ENCODE peak calls at places on chromosomes 7 and 10, in four cellular contexts. One of them, this sample, is unnamed.

GRCh38 chr7:130063036-130063435 is 7.3 kb upstream of the KLHDC10 start:
- DNase-seq in neuronal stem cell: peak
- DNase-seq in IMR-90: peak
- DNase-seq in mesendoderm: peak
- DNase-seq in this sample: peak

GRCh38 chr7:936131-937054 is 18.1 kb downstream of the ADAP1 start:
- DNase-seq in mesendoderm: peak
- DNase-seq in IMR-90: peak
- DNase-seq in neuronal stem cell: no peak
- DNase-seq in this sample: no peak

GRCh38 chr7:27606270-27607209 is 56.1 kb downstream of the HIBADH start:
- DNase-seq in neuronal stem cell: no peak
- DNase-seq in IMR-90: peak
- DNase-seq in mesendoderm: peak
- DNase-seq in this sample: no peak

GRCh38 chr10:310976-311639 is 175.9 kb downstream of the ZMYND11 start:
- DNase-seq in mesendoderm: no peak
- DNase-seq in neuronal stem cell: no peak
- DNase-seq in IMR-90: peak
- DNase-seq in this sample: no peak

GRCh38 chr10:70191906-70192305 is 21.6 kb upstream of the SAR1A start:
- DNase-seq in mesendoderm: no peak
- DNase-seq in IMR-90: peak
- DNase-seq in neuronal stem cell: no peak
- DNase-seq in this sample: no peak

GRCh38 chr10:6999232-6999925 is 411.5 kb downstream of the SFMBT2 start:
- DNase-seq in mesendoderm: no peak
- DNase-seq in neuronal stem cell: no peak
- DNase-seq in IMR-90: no peak
- DNase-seq in this sample: no peak

GRCh38 chr7:151310578-151310977 is 31.0 kb upstream of the NUB1 start:
- DNase-seq in neuronal stem cell: no peak
- DNase-seq in IMR-90: peak
- DNase-seq in mesendoderm: no peak
- DNase-seq in this sample: no peak

GRCh38 chr7:44277391-44277790 is 48.0 kb downstream of the CAMK2B start:
- DNase-seq in mesendoderm: no peak
- DNase-seq in IMR-90: no peak
- DNase-seq in neuronal stem cell: no peak
- DNase-seq in this sample: no peak

GRCh38 chr7:27419581-27420177 is 177.1 kb downstream of the EVX1 start:
- DNase-seq in neuronal stem cell: no peak
- DNase-seq in IMR-90: peak
- DNase-seq in mesendoderm: no peak
- DNase-seq in this sample: no peak

GRCh38 chr7:44103941-44104879 is at the start of gene AEBP1:
- DNase-seq in neuronal stem cell: peak
- DNase-seq in mesendoderm: peak
- DNase-seq in IMR-90: no peak
- DNase-seq in this sample: peak

GRCh38 chr10:120513307-120513706 is 56.3 kb downstream of the PLPP4 start:
- DNase-seq in neuronal stem cell: no peak
- DNase-seq in mesendoderm: no peak
- DNase-seq in IMR-90: no peak
- DNase-seq in this sample: no peak

GRCh38 chr10:80204801-80205477 is 398 bp downstream of the ANXA11 start:
- DNase-seq in IMR-90: peak
- DNase-seq in neuronal stem cell: no peak
- DNase-seq in mesendoderm: peak
- DNase-seq in this sample: no peak

GRCh38 chr10:4834896-4835405 is 8.9 kb downstream of the AKR1E2 start:
- DNase-seq in IMR-90: no peak
- DNase-seq in neuronal stem cell: no peak
- DNase-seq in mesendoderm: no peak
- DNase-seq in this sample: no peak

GRCh38 chr7:29588900-29589696 is 25.5 kb downstream of the PRR15 start:
- DNase-seq in IMR-90: peak
- DNase-seq in mesendoderm: peak
- DNase-seq in neuronal stem cell: no peak
- DNase-seq in this sample: peak

GRCh38 chr10:106513328-106513727 is 651.2 kb downstream of the SORCS1 start:
- DNase-seq in neuronal stem cell: no peak
- DNase-seq in mesendoderm: peak
- DNase-seq in IMR-90: peak
- DNase-seq in this sample: no peak

GRCh38 chr10:127890935-127891334 is 1.8 kb downstream of the CLRN3 start:
- DNase-seq in neuronal stem cell: no peak
- DNase-seq in mesendoderm: no peak
- DNase-seq in IMR-90: no peak
- DNase-seq in this sample: no peak

GRCh38 chr7:151518105-151518780 is 1.5 kb downstream of the RHEB start:
- DNase-seq in IMR-90: peak
- DNase-seq in mesendoderm: peak
- DNase-seq in neuronal stem cell: no peak
- DNase-seq in this sample: no peak

GRCh38 chr10:113059001-113059780 is 109.1 kb downstream of the TCF7L2 start:
- DNase-seq in neuronal stem cell: no peak
- DNase-seq in IMR-90: peak
- DNase-seq in mesendoderm: peak
- DNase-seq in this sample: peak

GRCh38 chr10:117370205-117370604 is 5.0 kb downstream of the PDZD8 start:
- DNase-seq in neuronal stem cell: no peak
- DNase-seq in IMR-90: peak
- DNase-seq in mesendoderm: no peak
- DNase-seq in this sample: no peak

GRCh38 chr10:123804716-123805115 is 86.9 kb downstream of the CPXM2 start:
- DNase-seq in IMR-90: no peak
- DNase-seq in neuronal stem cell: no peak
- DNase-seq in mesendoderm: no peak
- DNase-seq in this sample: no peak

GRCh38 chr10:79248341-79248931 is 98.8 kb upstream of the PPIF start:
- DNase-seq in neuronal stem cell: no peak
- DNase-seq in mesendoderm: no peak
- DNase-seq in IMR-90: no peak
- DNase-seq in this sample: no peak

GRCh38 chr7:106679153-106679931 is 18.4 kb upstream of the CCDC71L start:
- DNase-seq in neuronal stem cell: no peak
- DNase-seq in IMR-90: peak
- DNase-seq in mesendoderm: peak
- DNase-seq in this sample: no peak

GRCh38 chr10:132054564-132054963 is 11.2 kb upstream of the JAKMIP3 start:
- DNase-seq in IMR-90: no peak
- DNase-seq in neuronal stem cell: no peak
- DNase-seq in mesendoderm: peak
- DNase-seq in this sample: peak

GRCh38 chr10:32204606-32205005 is 142.4 kb downstream of the EPC1 start:
- DNase-seq in mesendoderm: no peak
- DNase-seq in IMR-90: no peak
- DNase-seq in neuronal stem cell: no peak
- DNase-seq in this sample: no peak

GRCh38 chr10:115278294-115278693 is 185.1 kb downstream of the ATRNL1 start:
- DNase-seq in mesendoderm: no peak
- DNase-seq in IMR-90: no peak
- DNase-seq in neuronal stem cell: no peak
- DNase-seq in this sample: no peak

GRCh38 chr7:36232971-36233550 is 80.0 kb downstream of the EEPD1 start:
- DNase-seq in IMR-90: peak
- DNase-seq in mesendoderm: no peak
- DNase-seq in neuronal stem cell: no peak
- DNase-seq in this sample: no peak

GRCh38 chr7:121909721-121910359 is 36.9 kb downstream of the PTPRZ1 start:
- DNase-seq in IMR-90: no peak
- DNase-seq in mesendoderm: no peak
- DNase-seq in neuronal stem cell: no peak
- DNase-seq in this sample: no peak

GRCh38 chr10:93086289-93086688 is 12.6 kb downstream of the CYP26A1 start:
- DNase-seq in IMR-90: no peak
- DNase-seq in mesendoderm: no peak
- DNase-seq in neuronal stem cell: no peak
- DNase-seq in this sample: peak

GRCh38 chr10:12993595-12993994 is 7.9 kb downstream of the CCDC3 start:
- DNase-seq in mesendoderm: no peak
- DNase-seq in neuronal stem cell: no peak
- DNase-seq in IMR-90: no peak
- DNase-seq in this sample: no peak

GRCh38 chr7:51226042-51226755 is 90.4 kb downstream of the COBL start:
- DNase-seq in mesendoderm: no peak
- DNase-seq in IMR-90: no peak
- DNase-seq in neuronal stem cell: no peak
- DNase-seq in this sample: no peak

GRCh38 chr7:101402081-101402779 is 39.6 kb downstream of the COL26A1 start:
- DNase-seq in neuronal stem cell: peak
- DNase-seq in IMR-90: peak
- DNase-seq in mesendoderm: peak
- DNase-seq in this sample: peak

GRCh38 chr10:95531041-95531809 is 29.9 kb downstream of the SORBS1 start:
- DNase-seq in IMR-90: no peak
- DNase-seq in neuronal stem cell: no peak
- DNase-seq in mesendoderm: no peak
- DNase-seq in this sample: no peak
- H3K18ac ChIP-seq in IMR-90: no peak
- H3K18ac ChIP-seq in neuronal stem cell: no peak
- H3K18ac ChIP-seq in mesendoderm: peak
- H3K18ac ChIP-seq in this sample: no peak

DNA sequence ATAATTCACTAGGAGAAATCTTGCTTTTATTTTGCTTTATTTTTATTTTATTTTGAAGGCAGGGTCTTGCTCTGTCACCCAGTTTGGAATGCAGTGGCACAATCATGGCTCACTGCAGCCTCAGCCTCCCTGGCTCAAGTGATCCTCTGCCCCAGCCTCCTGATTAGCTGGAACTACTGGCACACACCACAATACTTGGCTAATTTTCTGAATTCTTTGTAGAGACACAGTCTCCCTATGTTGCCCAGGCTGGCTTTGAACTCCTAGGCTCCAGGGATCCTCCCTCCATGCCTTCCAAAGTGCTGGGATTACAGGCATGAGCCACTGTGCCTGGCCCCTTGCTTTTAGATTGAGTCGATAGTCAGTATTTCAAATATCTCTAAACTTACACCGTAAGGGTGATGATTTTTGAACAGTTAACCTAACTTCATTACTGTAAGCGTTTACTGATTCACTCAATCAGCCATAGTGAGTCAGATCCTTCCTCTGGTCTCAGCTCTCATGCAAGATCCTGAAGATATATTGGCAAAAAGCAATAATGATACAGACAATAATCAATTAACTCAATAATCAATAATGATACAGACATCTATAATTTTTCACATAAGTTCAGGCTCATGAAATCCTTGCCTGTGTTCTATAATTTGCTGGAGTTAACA is 239.5 kb downstream of the KIAA1217 start:
- DNase-seq in neuronal stem cell: no peak
- DNase-seq in mesendoderm: no peak
- DNase-seq in IMR-90: peak
- DNase-seq in this sample: no peak
- H3K9ac ChIP-seq in neuronal stem cell: no peak
- H3K9ac ChIP-seq in mesendoderm: no peak
- H3K9ac ChIP-seq in IMR-90: peak
- H3K9ac ChIP-seq in this sample: no peak

GRCh38 chr7:137080516-137081203 is 212.2 kb downstream of the CHRM2 start:
- DNase-seq in mesendoderm: no peak
- DNase-seq in IMR-90: peak
- DNase-seq in neuronal stem cell: no peak
- DNase-seq in this sample: no peak
- H3K18ac ChIP-seq in mesendoderm: no peak
- H3K18ac ChIP-seq in IMR-90: peak
- H3K18ac ChIP-seq in neuronal stem cell: no peak
- H3K18ac ChIP-seq in this sample: no peak

DNA sequence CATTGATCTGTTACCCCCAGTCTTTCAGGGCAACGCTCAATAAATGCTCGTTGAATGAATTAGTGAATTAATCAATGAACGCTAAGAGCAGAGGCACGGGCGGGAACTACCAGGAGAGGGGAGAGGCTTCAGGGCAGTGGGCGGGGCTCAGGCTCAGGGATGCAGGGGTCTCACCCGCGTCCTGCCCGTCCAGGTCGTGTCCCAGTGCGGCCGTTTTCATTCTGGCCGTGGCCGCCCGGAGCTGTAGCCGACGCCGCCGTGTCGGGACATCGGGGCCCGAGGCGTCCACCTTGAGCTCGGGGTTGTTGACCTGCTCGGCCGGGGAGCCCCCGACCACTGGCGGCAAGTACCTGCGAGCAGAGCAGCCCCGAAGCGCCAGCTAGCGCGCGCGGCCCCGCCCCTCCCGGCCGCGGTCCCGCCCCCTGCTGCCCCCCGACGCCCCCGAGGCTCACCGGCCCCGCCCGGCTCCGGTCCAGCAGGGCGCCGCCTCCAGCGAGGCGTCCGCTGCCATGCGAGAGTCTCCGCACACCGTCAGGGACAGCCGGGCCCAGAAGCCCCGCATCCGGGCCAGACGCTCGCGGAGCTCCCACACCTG is 2.8 kb upstream of the GAL3ST4 start:
- DNase-seq in mesendoderm: peak
- DNase-seq in neuronal stem cell: peak
- DNase-seq in IMR-90: no peak
- DNase-seq in this sample: peak
- H3K9ac ChIP-seq in mesendoderm: peak
- H3K9ac ChIP-seq in neuronal stem cell: peak
- H3K9ac ChIP-seq in IMR-90: no peak
- H3K9ac ChIP-seq in this sample: no peak

DNA sequence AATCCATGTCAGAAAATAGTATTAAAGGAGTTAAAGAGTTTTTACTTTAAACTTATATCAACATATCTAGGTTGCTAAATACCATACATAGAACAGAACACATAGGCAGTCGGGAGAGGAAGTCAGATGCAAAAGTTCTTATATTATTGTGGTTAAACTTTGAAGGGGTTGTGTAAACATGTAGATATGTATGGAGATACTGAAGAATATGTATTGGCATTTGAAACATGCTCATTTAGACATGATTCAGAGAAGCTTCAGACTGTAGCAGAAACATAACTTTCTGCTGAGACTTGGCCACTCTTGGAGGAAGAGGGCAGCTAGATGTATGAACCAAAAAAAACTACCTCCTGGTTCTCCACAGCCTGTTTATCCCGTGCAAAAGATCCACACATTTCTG is 103.5 kb upstream of the FERD3L start:
- DNase-seq in IMR-90: peak
- DNase-seq in neuronal stem cell: no peak
- DNase-seq in mesendoderm: no peak
- DNase-seq in this sample: no peak
- H3K18ac ChIP-seq in IMR-90: no peak
- H3K18ac ChIP-seq in neuronal stem cell: no peak
- H3K18ac ChIP-seq in mesendoderm: no peak
- H3K18ac ChIP-seq in this sample: no peak